ENCODE peak calls at places on chromosomes 4 and X, in four cellular contexts. P is NCI-H1092 treated with DMSO at 0.1 percent for 48 hours, K is caudate nucleus, N is H9. C is an unnamed sample.

GRCh38 chrX:47649781-47650163 is 591 bp downstream of the ELK1 start:
- DNase-seq in P (peak), K (no peak), N (no peak), C (no peak)

GRCh38 chr4:38442073-38442788 is 221.8 kb upstream of the KLF3 start:
- DNase-seq in P (no peak), K (no peak), N (no peak), C (no peak)

GRCh38 chr4:119136541-119136940 is 909 bp downstream of the MYOZ2 start:
- DNase-seq in P (no peak), K (no peak), N (no peak), C (no peak)

GRCh38 chr4:156962551-156962974 is 9.0 kb downstream of the PDGFC start:
- DNase-seq in P (no peak), K (no peak), N (no peak), C (no peak)

GRCh38 chr4:28248269-28248668 is 1387.6 kb downstream of the STIM2 start:
- DNase-seq in P (no peak), K (no peak), N (no peak), C (no peak)

GRCh38 chr4:24001945-24002640 is 112.2 kb upstream of the PPARGC1A start:
- DNase-seq in P (no peak), K (no peak), N (no peak), C (no peak)

GRCh38 chr4:148874331-148874730 is 432.1 kb upstream of the NR3C2 start:
- DNase-seq in P (no peak), K (no peak), N (peak), C (no peak)

GRCh38 chrX:119990409-119990994 is 47.0 kb upstream of the NKAP start:
- DNase-seq in P (peak), K (no peak), N (peak), C (no peak)